ENCODE peak calls at places on chromosomes 16 and 17, in six cellular contexts. C is transverse colon, U is left ventricle myocardium inferior, V is Karpas-422, M is upper lobe of right lung, A is AG10803. E is an unnamed sample.

GRCh38 chr16:65414284-65414984 is 292.6 kb upstream of the CDH11 start:
- DNase-seq in M (no peak), V (no peak), A (peak), C (no peak), U (no peak), E (no peak)

GRCh38 chr16:56988161-56988947 is 1.0 kb upstream of the NLRC5 start:
- DNase-seq in M (peak), V (no peak), C (peak), A (peak), U (no peak), E (no peak)

GRCh38 chr17:19303367-19303776 is 59.2 kb downstream of the B9D1 start:
- DNase-seq in M (peak), U (no peak), V (no peak), A (no peak), C (no peak), E (no peak)

GRCh38 chr16:85250609-85251223 is 138.4 kb upstream of the CIBAR2 start:
- DNase-seq in V (no peak), M (no peak), C (no peak), A (peak), U (no peak), E (no peak)

GRCh38 chr16:8798174-8798527 is 512 bp downstream of the PMM2 start:
- DNase-seq in M (no peak), A (peak), V (peak), C (no peak), U (no peak), E (no peak)

GRCh38 chr17:164536-165235 is 16.8 kb downstream of the DOC2B start:
- DNase-seq in A (peak), C (peak), U (peak), M (peak), V (peak), E (peak)

GRCh38 chr17:78839762-78840529 is 668 bp downstream of the USP36 start:
- DNase-seq in V (peak), M (peak), U (no peak), A (peak), C (peak), E (no peak)

GRCh38 chr16:49857423-49858181 is 1.7 kb upstream of the ZNF423 start:
- DNase-seq in U (peak), M (peak), V (peak), A (peak), C (peak), E (peak)

GRCh38 chr16:67150833-67151396 is at the start of gene B3GNT9:
- DNase-seq in U (peak), V (no peak), M (peak), A (peak), C (peak), E (no peak)

GRCh38 chr17:18185391-18185790 is 1.8 kb downstream of the ALKBH5 start:
- DNase-seq in U (no peak), C (no peak), M (no peak), A (peak), V (no peak), E (no peak)

GRCh38 chr17:49557204-49558024 is 18.3 kb upstream of the NXPH3 start:
- DNase-seq in U (no peak), V (peak), A (peak), C (no peak), M (no peak), E (peak)

GRCh38 chr17:41524261-41524660 is 3.8 kb downstream of the KRT19 start:
- DNase-seq in V (no peak), C (no peak), M (no peak), A (no peak), U (no peak), E (no peak)

GRCh38 chr17:78979780-78980623 is at the start of gene LGALS3BP:
- DNase-seq in V (no peak), C (peak), A (peak), M (peak), U (peak), E (peak)

GRCh38 chr17:74877592-74878543 is 5.1 kb upstream of the FDXR start:
- DNase-seq in U (no peak), C (peak), A (no peak), V (no peak), M (no peak), E (no peak)

GRCh38 chr17:79732804-79733691 is 2.3 kb downstream of the ENPP7 start:
- DNase-seq in C (peak), A (no peak), U (no peak), V (peak), M (no peak), E (no peak)

GRCh38 chr17:17824119-17824779 is 12.5 kb downstream of the SREBF1 start:
- DNase-seq in U (no peak), C (no peak), M (no peak), A (no peak), V (no peak), E (peak)

GRCh38 chr16:87380875-87381274 is 2.7 kb downstream of the FBXO31 start:
- DNase-seq in M (no peak), C (no peak), V (peak), U (no peak), A (peak), E (no peak)

GRCh38 chr17:36727577-36727976 is 126.2 kb downstream of the MRM1 start:
- DNase-seq in U (no peak), V (no peak), A (no peak), C (no peak), M (no peak), E (no peak)

GRCh38 chr17:49887086-49887743 is 39.3 kb upstream of the TAC4 start:
- DNase-seq in U (no peak), A (no peak), C (no peak), M (peak), V (no peak), E (no peak)

GRCh38 chr17:70040336-70040735 is 34.7 kb upstream of the KCNJ16 start:
- DNase-seq in A (no peak), U (no peak), M (no peak), C (no peak), V (no peak), E (no peak)

GRCh38 chr17:27049104-27049784 is 244.7 kb upstream of the WSB1 start:
- DNase-seq in M (no peak), U (no peak), V (no peak), A (no peak), C (no peak), E (no peak)

GRCh38 chr17:50133028-50133768 is 3.2 kb upstream of the SAMD14 start:
- DNase-seq in V (no peak), U (no peak), A (peak), M (peak), C (no peak), E (no peak)

GRCh38 chr17:72497915-72498314 is 377.1 kb downstream of the SOX9 start:
- DNase-seq in M (no peak), U (no peak), C (no peak), A (no peak), V (no peak), E (no peak)

GRCh38 chr16:23107878-23108277 is 41.4 kb downstream of the USP31 start:
- DNase-seq in A (peak), U (no peak), M (no peak), C (no peak), V (no peak), E (no peak)

GRCh38 chr17:38914741-38915638 is 10.4 kb upstream of the LASP1NB start:
- DNase-seq in V (no peak), C (no peak), A (no peak), U (no peak), M (peak), E (no peak)

GRCh38 chr17:48190871-48191270 is 83.3 kb downstream of the SNX11 start:
- DNase-seq in M (no peak), V (no peak), A (no peak), U (no peak), C (no peak), E (no peak)
- H3K4me3 ChIP-seq in M (no peak), V (no peak), A (no peak), U (no peak), C (no peak), E (no peak)

GRCh38 chr16:456891-457483 is 31.5 kb downstream of the RAB11FIP3 start:
- DNase-seq in M (no peak), C (no peak), U (no peak), V (no peak), A (peak), E (no peak)
- H3K4me3 ChIP-seq in M (no peak), C (no peak), U (no peak), V (no peak), A (no peak), E (no peak)

GRCh38 chr17:66230918-66231543 is 1.8 kb upstream of the APOH start:
- DNase-seq in M (no peak), V (no peak), C (no peak), A (peak), U (no peak), E (no peak)

GRCh38 chr17:66233023-66233753 is 4.0 kb upstream of the APOH start:
- DNase-seq in A (no peak), M (no peak), C (no peak), V (no peak), U (no peak), E (no peak)

GRCh38 chr17:66227212-66228045 is 1.8 kb downstream of the APOH start:
- DNase-seq in M (no peak), A (no peak), C (no peak), U (no peak), V (no peak), E (no peak)

GRCh38 chr17:66228887-66229782 is at the start of gene APOH:
- DNase-seq in A (no peak), M (no peak), U (no peak), C (no peak), V (no peak), E (no peak)

GRCh38 chr17:66229783-66230538 is 746 bp upstream of the APOH start:
- DNase-seq in C (no peak), A (no peak), V (no peak), M (no peak), U (no peak), E (no peak)
- H3K4me3 ChIP-seq in C (no peak), A (no peak), V (no peak), M (no peak), U (no peak), E (no peak)

GRCh38 chr17:82063424-82064415 is 1.9 kb downstream of the DUS1L start:
- DNase-seq in C (no peak), M (no peak), U (no peak), A (no peak), V (no peak), E (no peak)
- H3K4me3 ChIP-seq in C (no peak), M (no peak), U (peak), A (peak), V (peak), E (peak)

GRCh38 chr17:7208754-7209460 is 10.7 kb downstream of the DLG4 start:
- DNase-seq in U (peak), M (no peak), V (no peak), A (no peak), C (no peak), E (no peak)
- H3K4me3 ChIP-seq in U (no peak), M (no peak), V (no peak), A (no peak), C (no peak), E (no peak)

GRCh38 chr16:31134625-31135534 is 647 bp downstream of the PRSS8 start:
- DNase-seq in V (no peak), A (peak), U (no peak), C (peak), M (peak), E (no peak)
- H3K4me3 ChIP-seq in V (no peak), A (no peak), U (no peak), C (peak), M (peak), E (no peak)

DNA sequence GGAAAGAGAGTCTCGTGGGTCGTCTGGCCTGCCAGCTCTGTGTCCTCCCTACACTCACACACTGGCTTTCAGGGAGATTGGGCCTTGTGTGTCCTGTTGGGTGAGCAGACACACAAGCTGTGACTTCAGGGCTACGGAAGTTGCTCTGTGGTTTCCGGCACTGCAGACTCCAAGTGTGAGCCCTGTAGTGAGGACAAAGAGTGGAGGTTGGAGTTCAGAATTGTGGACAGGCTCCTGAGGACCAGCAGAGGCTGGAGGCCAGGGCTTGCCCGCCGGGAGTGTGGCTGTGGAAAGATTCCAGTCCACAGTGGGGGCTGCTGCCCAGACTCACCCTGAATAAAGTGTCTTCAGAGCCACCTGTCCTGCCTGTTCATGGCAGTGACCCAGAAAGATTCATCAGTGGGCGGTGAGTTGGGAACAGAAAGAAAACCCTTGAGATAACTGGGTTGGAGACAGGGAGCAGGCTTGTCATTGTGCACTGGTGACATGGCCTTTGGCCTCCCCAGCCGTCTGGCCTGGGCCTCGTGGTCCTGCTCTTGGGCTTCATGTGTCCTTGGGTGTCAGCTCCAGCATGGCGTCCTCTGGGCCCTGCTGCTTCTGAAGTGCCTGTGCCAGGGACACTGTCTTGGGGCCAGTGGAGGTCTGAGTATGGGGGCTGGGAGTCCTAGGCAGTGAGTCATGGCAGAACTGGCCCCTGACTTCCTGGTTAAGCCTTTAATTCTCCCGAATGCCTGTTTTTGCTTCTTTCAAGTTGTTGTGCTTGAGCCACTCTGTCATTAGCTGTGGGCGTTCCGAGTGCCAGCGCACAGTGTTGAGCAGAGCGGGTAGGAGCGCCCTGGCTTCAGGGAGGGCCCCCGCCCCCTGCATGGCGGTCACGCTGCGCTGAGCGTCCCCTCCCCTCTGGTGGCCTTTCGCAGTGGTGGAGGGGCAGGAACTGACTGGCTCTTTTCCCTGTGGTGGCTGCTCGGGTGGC is 19.9 kb upstream of the ZNF750 start:
- DNase-seq in M (peak), A (peak), U (no peak), V (no peak), C (no peak), E (peak)
- H3K4me3 ChIP-seq in M (no peak), A (no peak), U (no peak), V (no peak), C (peak), E (peak)

GRCh38 chr17:28475151-28475900 is 1.9 kb downstream of the SLC13A2 start:
- DNase-seq in U (no peak), V (no peak), M (peak), A (no peak), C (no peak), E (no peak)
- H3K4me3 ChIP-seq in U (no peak), V (no peak), M (no peak), A (no peak), C (no peak), E (no peak)

GRCh38 chr16:53057658-53058057 is 2.9 kb downstream of the CHD9 start:
- DNase-seq in M (no peak), C (no peak), V (no peak), U (no peak), A (no peak), E (no peak)

GRCh38 chr16:53061256-53061655 is 6.5 kb downstream of the CHD9 start:
- DNase-seq in C (no peak), M (no peak), V (no peak), U (no peak), A (no peak), E (no peak)

GRCh38 chr16:53058441-53058840 is 3.6 kb downstream of the CHD9 start:
- DNase-seq in M (no peak), C (no peak), U (no peak), V (no peak), A (no peak), E (no peak)

GRCh38 chr16:53059672-53060071 is 4.9 kb downstream of the CHD9 start:
- DNase-seq in U (no peak), M (no peak), C (no peak), V (no peak), A (no peak), E (no peak)

GRCh38 chr16:53058882-53059281 is 4.1 kb downstream of the CHD9 start:
- DNase-seq in U (no peak), A (no peak), V (no peak), M (no peak), C (no peak), E (no peak)
- H3K4me3 ChIP-seq in U (no peak), A (no peak), V (no peak), M (no peak), C (no peak), E (no peak)